ENCODE peak calls at places on chromosomes 11 and 22, in four cellular contexts. One of them, this sample, is unnamed.

GRCh38 chr11:117901601-117902000 is 25.1 kb upstream of the FXYD6 start:
- DNase-seq in HFFc6: no peak
- DNase-seq in B cell: no peak
- DNase-seq in OCI-LY7: no peak
- DNase-seq in this sample: no peak

GRCh38 chr11:80533463-80533862 is 1092.6 kb upstream of the TENM4 start:
- DNase-seq in HFFc6: no peak
- DNase-seq in OCI-LY7: no peak
- DNase-seq in B cell: no peak
- DNase-seq in this sample: no peak

GRCh38 chr11:118046051-118046963 is 30.6 kb upstream of the TMPRSS4 start:
- DNase-seq in OCI-LY7: no peak
- DNase-seq in HFFc6: no peak
- DNase-seq in B cell: no peak
- DNase-seq in this sample: no peak

GRCh38 chr11:2300936-2301630 is 635 bp downstream of the C11orf21 start:
- DNase-seq in B cell: peak
- DNase-seq in HFFc6: no peak
- DNase-seq in OCI-LY7: no peak
- DNase-seq in this sample: peak

GRCh38 chr22:49022816-49023160 is 804.9 kb downstream of the BRD1 start:
- DNase-seq in OCI-LY7: no peak
- DNase-seq in B cell: no peak
- DNase-seq in HFFc6: no peak
- DNase-seq in this sample: no peak

GRCh38 chr22:34645375-34645774 is 420.6 kb upstream of the ISX start:
- DNase-seq in HFFc6: no peak
- DNase-seq in OCI-LY7: no peak
- DNase-seq in B cell: no peak
- DNase-seq in this sample: no peak

GRCh38 chr22:30439226-30439625 is 13.7 kb downstream of the MTFP1 start:
- DNase-seq in B cell: no peak
- DNase-seq in OCI-LY7: no peak
- DNase-seq in HFFc6: no peak
- DNase-seq in this sample: no peak

GRCh38 chr22:25369133-25369532 is 149.7 kb downstream of the CRYBB2 start:
- DNase-seq in B cell: no peak
- DNase-seq in HFFc6: no peak
- DNase-seq in OCI-LY7: no peak
- DNase-seq in this sample: no peak

GRCh38 chr11:19906126-19906525 is 193.5 kb downstream of the NAV2 start:
- DNase-seq in OCI-LY7: no peak
- DNase-seq in B cell: no peak
- DNase-seq in HFFc6: no peak
- DNase-seq in this sample: no peak

DNA sequence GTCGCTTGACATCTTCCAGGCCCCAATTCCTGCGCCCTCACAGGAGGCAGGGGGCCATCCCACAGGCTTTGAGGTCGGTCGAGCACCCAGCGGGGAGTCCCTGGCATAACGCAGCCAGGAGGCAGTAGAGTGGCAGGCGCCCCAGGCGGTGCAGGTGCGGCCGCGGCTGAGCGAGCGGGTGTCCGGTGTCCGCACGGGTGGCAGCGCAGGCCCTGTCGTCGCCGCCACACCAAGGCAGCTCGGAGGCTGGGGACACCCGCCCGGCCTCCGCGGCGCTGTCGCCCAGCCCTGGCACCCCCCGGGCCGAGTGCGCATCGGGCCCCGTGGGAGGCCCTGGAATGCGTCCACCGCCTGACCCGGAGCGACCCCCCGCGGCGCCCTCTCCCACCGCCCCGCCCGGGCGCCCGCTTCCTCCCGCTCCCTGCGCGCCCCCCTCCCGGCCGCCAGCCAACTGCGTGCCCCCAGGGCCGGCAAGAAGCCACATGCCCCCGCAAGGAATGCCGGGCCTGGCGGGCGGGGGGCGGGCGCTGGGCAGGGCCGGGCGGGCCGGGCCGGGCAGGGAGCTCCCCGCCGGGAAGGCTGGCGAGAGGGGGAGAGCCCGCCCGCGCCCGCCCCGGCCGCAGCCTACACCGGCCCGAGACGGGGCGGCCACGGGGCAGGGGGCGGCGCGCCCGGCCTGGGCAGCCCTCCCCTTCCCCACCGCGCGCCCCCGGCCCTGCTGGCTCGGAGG is 33.9 kb downstream of the PRDM11 start:
- DNase-seq in OCI-LY7: no peak
- DNase-seq in HFFc6: peak
- DNase-seq in B cell: peak
- DNase-seq in this sample: no peak
- TF ChIP-seq CTCF in OCI-LY7: no peak
- TF ChIP-seq CTCF in HFFc6: peak
- TF ChIP-seq CTCF in B cell: peak
- TF ChIP-seq CTCF in this sample: peak

GRCh38 chr22:19012308-19012990 is 76.4 kb upstream of the PRODH start:
- DNase-seq in B cell: no peak
- DNase-seq in HFFc6: no peak
- DNase-seq in OCI-LY7: no peak
- DNase-seq in this sample: no peak
- TF ChIP-seq CTCF in B cell: no peak
- TF ChIP-seq CTCF in HFFc6: no peak
- TF ChIP-seq CTCF in OCI-LY7: no peak
- TF ChIP-seq CTCF in this sample: no peak

GRCh38 chr11:83057721-83058120 is 14.0 kb downstream of the RAB30 start:
- DNase-seq in HFFc6: no peak
- DNase-seq in OCI-LY7: no peak
- DNase-seq in B cell: no peak
- DNase-seq in this sample: no peak

GRCh38 chr11:83054001-83054400 is 17.7 kb downstream of the RAB30 start:
- DNase-seq in B cell: peak
- DNase-seq in OCI-LY7: peak
- DNase-seq in HFFc6: no peak
- DNase-seq in this sample: no peak

GRCh38 chr11:83056204-83056603 is 15.5 kb downstream of the RAB30 start:
- DNase-seq in OCI-LY7: no peak
- DNase-seq in HFFc6: no peak
- DNase-seq in B cell: no peak
- DNase-seq in this sample: no peak

GRCh38 chr11:83051760-83052671 is 19.7 kb downstream of the RAB30 start:
- DNase-seq in HFFc6: peak
- DNase-seq in B cell: no peak
- DNase-seq in OCI-LY7: no peak
- DNase-seq in this sample: no peak

GRCh38 chr11:83054904-83055380 is 16.8 kb downstream of the RAB30 start:
- DNase-seq in HFFc6: no peak
- DNase-seq in B cell: no peak
- DNase-seq in OCI-LY7: peak
- DNase-seq in this sample: no peak
- TF ChIP-seq CTCF in HFFc6: no peak
- TF ChIP-seq CTCF in B cell: no peak
- TF ChIP-seq CTCF in OCI-LY7: no peak
- TF ChIP-seq CTCF in this sample: no peak

GRCh38 chr11:103920933-103921332 is 115.5 kb upstream of the DDI1 start:
- DNase-seq in B cell: no peak
- DNase-seq in HFFc6: no peak
- DNase-seq in OCI-LY7: peak
- DNase-seq in this sample: no peak
- TF ChIP-seq CTCF in B cell: no peak
- TF ChIP-seq CTCF in HFFc6: peak
- TF ChIP-seq CTCF in OCI-LY7: peak
- TF ChIP-seq CTCF in this sample: no peak

DNA sequence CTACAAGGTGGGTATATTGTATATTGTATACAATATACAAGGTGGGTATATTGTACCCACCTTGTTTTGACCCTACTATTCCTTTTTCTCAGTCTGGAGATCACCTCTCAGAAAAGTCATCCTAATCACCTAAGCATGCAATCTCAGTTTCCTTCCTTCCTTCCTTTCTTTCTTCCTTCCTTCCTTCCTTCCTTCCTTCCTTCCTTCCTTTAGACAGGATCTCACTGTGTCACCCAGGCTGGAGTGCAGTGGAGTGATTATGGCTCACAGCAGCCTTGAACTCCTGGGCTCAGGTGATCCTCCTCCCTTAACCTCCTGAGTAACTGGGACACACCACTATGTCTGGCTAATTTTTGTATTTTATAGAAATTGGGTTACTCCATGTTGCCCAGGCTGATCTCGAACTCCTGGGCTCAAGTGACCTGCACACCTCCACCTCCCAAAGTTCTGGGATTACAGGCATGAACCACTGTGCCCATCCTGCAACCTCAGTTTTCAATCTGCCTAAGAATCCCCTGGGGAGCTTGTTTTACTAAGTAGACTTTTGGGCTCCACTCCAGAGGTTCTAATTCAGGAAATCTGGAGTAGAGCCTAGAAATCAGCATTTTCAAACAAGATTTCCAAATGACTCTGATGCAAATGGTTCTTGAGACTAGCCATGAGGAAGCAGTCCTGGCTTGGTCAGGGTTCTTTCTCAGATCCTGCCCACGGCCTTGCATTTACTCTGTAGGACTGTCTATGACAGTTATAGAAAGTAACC is 1.4 kb upstream of the KCNE3 start:
- DNase-seq in B cell: no peak
- DNase-seq in HFFc6: no peak
- DNase-seq in OCI-LY7: no peak
- DNase-seq in this sample: no peak
- TF ChIP-seq CTCF in B cell: no peak
- TF ChIP-seq CTCF in HFFc6: no peak
- TF ChIP-seq CTCF in OCI-LY7: no peak
- TF ChIP-seq CTCF in this sample: no peak

GRCh38 chr22:47512617-47513016 is 750.2 kb downstream of the TBC1D22A start:
- DNase-seq in HFFc6: no peak
- DNase-seq in OCI-LY7: no peak
- DNase-seq in B cell: no peak
- DNase-seq in this sample: no peak

GRCh38 chr22:47517062-47517461 is 754.6 kb downstream of the TBC1D22A start:
- DNase-seq in OCI-LY7: no peak
- DNase-seq in B cell: no peak
- DNase-seq in HFFc6: no peak
- DNase-seq in this sample: no peak

GRCh38 chr22:47515384-47516125 is 753.1 kb downstream of the TBC1D22A start:
- DNase-seq in B cell: no peak
- DNase-seq in HFFc6: no peak
- DNase-seq in OCI-LY7: peak
- DNase-seq in this sample: no peak
- TF ChIP-seq CTCF in B cell: no peak
- TF ChIP-seq CTCF in HFFc6: no peak
- TF ChIP-seq CTCF in OCI-LY7: peak
- TF ChIP-seq CTCF in this sample: no peak

GRCh38 chr11:1152316-1153104 is 5.2 kb upstream of the MUC5AC start:
- DNase-seq in OCI-LY7: no peak
- DNase-seq in HFFc6: no peak
- DNase-seq in B cell: no peak
- DNase-seq in this sample: peak
- TF ChIP-seq CTCF in OCI-LY7: no peak
- TF ChIP-seq CTCF in HFFc6: peak
- TF ChIP-seq CTCF in B cell: no peak
- TF ChIP-seq CTCF in this sample: no peak